ENCODE peak calls at places on chromosomes 3 and 15, in five cellular contexts. L, H, G, K and D are unnamed samples.

GRCh38 chr3:122295286-122295685 is 29.8 kb upstream of the CSTA start:
- DNase-seq in L (no peak), H (no peak), G (no peak), K (no peak), D (no peak)

GRCh38 chr3:73540969-73541740 is 83.6 kb downstream of the PDZRN3 start:
- DNase-seq in L (no peak), H (no peak), G (no peak), K (no peak), D (no peak)

GRCh38 chr3:53168175-53168923 is 7.3 kb downstream of the PRKCD start:
- DNase-seq in L (no peak), H (no peak), G (no peak), K (no peak), D (no peak)

GRCh38 chr3:159788291-159788690 is 200.3 kb upstream of the IL12A start:
- DNase-seq in L (no peak), H (no peak), G (no peak), K (no peak), D (no peak)

GRCh38 chr15:45645026-45645980 is 10.5 kb downstream of the SQOR start:
- DNase-seq in L (no peak), H (no peak), G (no peak), K (no peak), D (peak)

GRCh38 chr3:183817111-183817510 is 8.3 kb downstream of the MAP6D1 start:
- DNase-seq in L (no peak), H (no peak), G (no peak), K (no peak), D (no peak)

GRCh38 chr3:42871592-42872196 is 4.0 kb downstream of the CYP8B1 start:
- DNase-seq in L (no peak), H (no peak), G (no peak), K (no peak), D (no peak)

GRCh38 chr15:98582900-98583554 is 65.3 kb upstream of the IGF1R start:
- DNase-seq in L (no peak), H (no peak), G (no peak), K (no peak), D (no peak)

GRCh38 chr3:13266005-13266404 is 154.1 kb downstream of the NUP210 start:
- DNase-seq in L (no peak), H (no peak), G (no peak), K (no peak), D (no peak)